ENCODE peak calls at places on chromosomes 4 and X, in five cellular contexts. V, G, D, M and S are unnamed samples.

GRCh38 chrX:150767475-150768131 is 74.4 kb downstream of the MTMR1 start:
- DNase-seq in V (no peak), G (peak), D (peak), M (no peak), S (peak)

GRCh38 chrX:81120270-81120935 is 81.3 kb downstream of the HMGN5 start:
- DNase-seq in V (peak), G (no peak), D (peak), M (no peak), S (peak)

GRCh38 chrX:148530464-148531077 is 30.2 kb downstream of the AFF2 start:
- DNase-seq in V (no peak), G (no peak), D (peak), M (no peak), S (no peak)

GRCh38 chr4:74549936-74550335 is 105.0 kb downstream of the AREG start:
- DNase-seq in V (no peak), G (peak), D (peak), M (no peak), S (peak)

GRCh38 chr4:184349283-184350039 is 124.9 kb downstream of the IRF2 start:
- DNase-seq in V (no peak), G (no peak), D (no peak), M (peak), S (no peak)

GRCh38 chrX:11269996-11270395 is 23.2 kb upstream of the AMELX start:
- DNase-seq in V (peak), G (no peak), D (no peak), M (no peak), S (no peak)

GRCh38 chr4:140579278-140579677 is 10.5 kb upstream of the UCP1 start:
- DNase-seq in V (no peak), G (no peak), D (no peak), M (no peak), S (no peak)

GRCh38 chrX:38080808-38081207 is 74.5 kb downstream of the SYTL5 start:
- DNase-seq in V (no peak), G (no peak), D (no peak), M (no peak), S (no peak)

GRCh38 chr4:122178961-122179360 is 26.8 kb downstream of the BLTP1 start:
- DNase-seq in V (no peak), G (no peak), D (no peak), M (no peak), S (no peak)

GRCh38 chrX:19852014-19853005 is 35.1 kb downstream of the SH3KBP1 start:
- DNase-seq in V (peak), G (peak), D (peak), M (no peak), S (peak)

GRCh38 chrX:149610511-149610910 is 15.4 kb upstream of the HSFX2 start:
- DNase-seq in V (no peak), G (no peak), D (no peak), M (no peak), S (no peak)

GRCh38 chr4:77501851-77502250 is 103.8 kb upstream of the CXCL13 start:
- DNase-seq in V (no peak), G (no peak), D (peak), M (no peak), S (peak)

GRCh38 chrX:50430917-50431316 is 39.7 kb downstream of the DGKK start:
- DNase-seq in V (peak), G (no peak), D (no peak), M (no peak), S (no peak)

GRCh38 chrX:130121505-130121800 is 11.2 kb upstream of the ELF4 start:
- DNase-seq in V (no peak), G (no peak), D (no peak), M (no peak), S (no peak)

GRCh38 chr4:48139688-48140087 is 5.6 kb upstream of the TXK start:
- DNase-seq in V (no peak), G (no peak), D (peak), M (no peak), S (peak)

GRCh38 chr4:2793920-2794706 is 1.2 kb downstream of the SH3BP2 start:
- DNase-seq in V (peak), G (no peak), D (peak), M (peak), S (peak)

GRCh38 chr4:105126311-105127153 is 20.1 kb upstream of the TET2 start:
- DNase-seq in V (no peak), G (no peak), D (peak), M (no peak), S (no peak)

GRCh38 chr4:120801171-120801758 is 121.3 kb downstream of the PRDM5 start:
- DNase-seq in V (peak), G (peak), D (peak), M (no peak), S (peak)

GRCh38 chrX:44330227-44330626 is 13.2 kb downstream of the EFHC2 start:
- DNase-seq in V (no peak), G (no peak), D (no peak), M (no peak), S (no peak)

GRCh38 chr4:8048856-8049686 is 109.4 kb upstream of the AFAP1 start:
- DNase-seq in V (peak), G (no peak), D (no peak), M (no peak), S (no peak)

GRCh38 chrX:154598656-154599055 is 13.7 kb downstream of the CTAG1A start:
- DNase-seq in V (no peak), G (no peak), D (no peak), M (no peak), S (no peak)

GRCh38 chr4:158193171-158193749 is 17.0 kb upstream of the TMEM144 start:
- DNase-seq in V (no peak), G (no peak), D (peak), M (no peak), S (peak)

GRCh38 chrX:11757397-11757728 is 674 bp upstream of the MSL3 start:
- DNase-seq in V (no peak), G (no peak), D (no peak), M (no peak), S (no peak)

GRCh38 chrX:153637121-153638040 is 9.6 kb upstream of the DUSP9 start:
- DNase-seq in V (no peak), G (no peak), D (no peak), M (no peak), S (no peak)

GRCh38 chr4:184782731-184783472 is 42.9 kb downstream of the ACSL1 start:
- DNase-seq in V (no peak), G (no peak), D (no peak), M (no peak), S (no peak)

GRCh38 chrX:107677501-107677901 is 49.2 kb downstream of the PRPS1 start:
- DNase-seq in V (peak), G (no peak), D (no peak), M (no peak), S (no peak)